ENCODE peak calls at places on chromosomes 6 and 20, in six cellular contexts. L, Z, G, A, I and K are unnamed samples.

GRCh38 chr6:42451146-42451594 is 556 bp downstream of the TRERF1 start:
- DNase-seq in L (peak), Z (no peak), G (no peak), A (no peak), I (no peak), K (no peak)

GRCh38 chr20:24732599-24732998 is 216.5 kb upstream of the CST7 start:
- DNase-seq in L (no peak), Z (no peak), G (no peak), A (no peak), I (no peak), K (no peak)

GRCh38 chr20:47927944-47928343 is 142.7 kb upstream of the SULF2 start:
- DNase-seq in L (no peak), Z (no peak), G (no peak), A (no peak), I (no peak), K (no peak)

GRCh38 chr6:3053231-3053508 is 15.1 kb upstream of the RIPK1 start:
- DNase-seq in L (no peak), Z (no peak), G (no peak), A (no peak), I (no peak), K (no peak)

GRCh38 chr20:51313275-51313898 is 229.1 kb downstream of the NFATC2 start:
- DNase-seq in L (no peak), Z (no peak), G (no peak), A (no peak), I (no peak), K (no peak)

GRCh38 chr6:44841829-44842228 is 454.3 kb downstream of the CDC5L start:
- DNase-seq in L (no peak), Z (no peak), G (no peak), A (no peak), I (no peak), K (no peak)

GRCh38 chr20:37757550-37757949 is 63.7 kb downstream of the CTNNBL1 start:
- DNase-seq in L (no peak), Z (no peak), G (no peak), A (no peak), I (no peak), K (no peak)

GRCh38 chr6:9848094-9848493 is 566.8 kb downstream of the TFAP2A start:
- DNase-seq in L (no peak), Z (no peak), G (no peak), A (no peak), I (no peak), K (no peak)

GRCh38 chr6:135163440-135163738 is 17.7 kb upstream of the MYB start:
- DNase-seq in L (no peak), Z (no peak), G (peak), A (no peak), I (no peak), K (no peak)

GRCh38 chr6:5287205-5287965 is 26.1 kb downstream of the FARS2 start:
- DNase-seq in L (peak), Z (no peak), G (no peak), A (no peak), I (no peak), K (no peak)

GRCh38 chr20:63978319-63979220 is 872 bp downstream of the SAMD10 start:
- DNase-seq in L (peak), Z (peak), G (peak), A (peak), I (peak), K (peak)